ENCODE peak calls at places on chromosomes 13 and 19, in four cellular contexts. T is stimulated activated CD8-positive, alpha-beta memory T cell treated with anti-CD3 and anti-CD28 coated beads, Interleukin-12 subunit alpha, Interleukin-12 subunit beta, amount 100 ng/mL, for 4 hours; D is anterior cingulate cortex; G is activated CD8-positive, alpha-beta memory T cell treated with anti-CD3 and anti-CD28 coated beads for 1 hour. V is an unnamed sample.

GRCh38 chr19:52336976-52337375 is 933 bp downstream of the ZNF610 start:
- DNase-seq in T (no peak), D (no peak), G (no peak), V (no peak)

GRCh38 chr19:58033741-58034475 is at the start of gene ZSCAN1:
- DNase-seq in T (peak), D (peak), G (peak), V (peak)

GRCh38 chr13:93248627-93249047 is 22.0 kb downstream of the GPC6 start:
- DNase-seq in T (no peak), D (no peak), G (no peak), V (peak)

GRCh38 chr13:32917504-32917903 is 98.7 kb upstream of the KL start:
- DNase-seq in T (no peak), D (no peak), G (no peak), V (no peak)

GRCh38 chr13:28717170-28717569 is 1.6 kb downstream of the SLC46A3 start:
- DNase-seq in T (no peak), D (no peak), G (no peak), V (no peak)

GRCh38 chr13:48220592-48221300 is 12.3 kb upstream of the ITM2B start:
- DNase-seq in T (no peak), D (no peak), G (no peak), V (no peak)

GRCh38 chr13:59270327-59270726 is 893.4 kb downstream of the DIAPH3 start:
- DNase-seq in T (no peak), D (no peak), G (no peak), V (no peak)

GRCh38 chr19:55261671-55262126 is 2.9 kb upstream of the PPP6R1 start:
- DNase-seq in T (no peak), D (no peak), G (no peak), V (no peak)

GRCh38 chr19:31337007-31337914 is 12.0 kb downstream of the TSHZ3 start:
- DNase-seq in T (no peak), D (no peak), G (no peak), V (no peak)

GRCh38 chr13:65926750-65927171 is 1303.4 kb downstream of the PCDH9 start:
- DNase-seq in T (no peak), D (no peak), G (no peak), V (no peak)

GRCh38 chr13:37094840-37095239 is 10.6 kb downstream of the CSNK1A1L start:
- DNase-seq in T (no peak), D (no peak), G (no peak), V (no peak)

GRCh38 chr19:56839665-56840451 is 668 bp downstream of the PEG3 start:
- DNase-seq in T (no peak), D (no peak), G (no peak), V (peak)

GRCh38 chr13:94325660-94326059 is 153.8 kb downstream of the DCT start:
- DNase-seq in T (no peak), D (no peak), G (no peak), V (no peak)

GRCh38 chr19:12064266-12065099 is at the start of gene ZNF844:
- DNase-seq in T (peak), D (peak), G (peak), V (peak)

GRCh38 chr13:113527272-113527958 is 36.9 kb upstream of the DCUN1D2 start:
- DNase-seq in T (no peak), D (no peak), G (no peak), V (no peak)

GRCh38 chr19:39840492-39840891 is 5.7 kb downstream of the FBL start:
- DNase-seq in T (no peak), D (no peak), G (no peak), V (no peak)

GRCh38 chr13:77760893-77761292 is 63.4 kb downstream of the SLAIN1 start:
- DNase-seq in T (no peak), D (no peak), G (no peak), V (no peak)

GRCh38 chr13:102845289-102845629 is 573 bp upstream of the ERCC5 start:
- DNase-seq in T (no peak), D (no peak), G (no peak), V (no peak)

GRCh38 chr19:43901395-43902390 is 33.4 kb downstream of the ZNF45 start:
- DNase-seq in T (peak), D (no peak), G (peak), V (peak)

GRCh38 chr19:11142528-11143171 is 12.9 kb downstream of the SPC24 start:
- DNase-seq in T (no peak), D (no peak), G (no peak), V (peak)

GRCh38 chr13:101492251-101492910 is 39.9 kb downstream of the ITGBL1 start:
- DNase-seq in T (no peak), D (no peak), G (no peak), V (no peak)

V was measured in left lung.